ENCODE peak calls at places on chromosome 7, in eight cellular contexts. W is bronchial epithelial cell, D is heart right ventricle, Q is upper lobe of right lung, A is AG04450, V is AG10803, F is adrenal gland, J is cardiac fibroblast. Y is an unnamed sample.

GRCh38 chr7:132004528-132004927 is 448.1 kb upstream of the PODXL start:
- DNase-seq in W (peak), D (peak), Q (no peak), A (peak), V (peak), F (no peak), J (peak), Y (no peak)

GRCh38 chr7:121530251-121531174 is 134.4 kb upstream of the FAM3C start:
- DNase-seq in W (peak), D (peak), Q (no peak), A (no peak), V (peak), F (no peak), J (peak), Y (peak)

GRCh38 chr7:117072620-117073118 is 119.4 kb downstream of the ST7 start:
- DNase-seq in W (peak), D (peak), Q (peak), A (no peak), V (peak), F (peak), J (peak), Y (peak)

GRCh38 chr7:29865526-29865925 is 59.2 kb downstream of the WIPF3 start:
- DNase-seq in W (peak), D (peak), Q (no peak), A (no peak), V (peak), F (peak), J (peak), Y (peak)

GRCh38 chr7:48052748-48053147 is 17.4 kb downstream of the C7orf57 start:
- DNase-seq in W (peak), D (no peak), Q (no peak), A (no peak), V (peak), F (no peak), J (peak), Y (peak)

GRCh38 chr7:101100858-101101847 is 15.9 kb downstream of the TRIM56 start:
- DNase-seq in W (no peak), D (no peak), Q (no peak), A (no peak), V (no peak), F (no peak), J (no peak), Y (no peak)

GRCh38 chr7:30548762-30549344 is 44.2 kb upstream of the GGCT start:
- DNase-seq in W (peak), D (peak), Q (no peak), A (peak), V (peak), F (peak), J (peak), Y (no peak)

GRCh38 chr7:43870316-43870715 is 999 bp upstream of the MRPS24 start:
- DNase-seq in W (no peak), D (no peak), Q (no peak), A (no peak), V (no peak), F (no peak), J (no peak), Y (no peak)

GRCh38 chr7:480531-481218 is 39.0 kb downstream of the PDGFA start:
- DNase-seq in W (no peak), D (no peak), Q (peak), A (no peak), V (no peak), F (no peak), J (peak), Y (no peak)

GRCh38 chr7:113085781-113086390 is 741 bp downstream of the GPR85 start:
- DNase-seq in W (no peak), D (no peak), Q (no peak), A (no peak), V (peak), F (no peak), J (no peak), Y (no peak)

GRCh38 chr7:128860158-128861073 is 2.2 kb upstream of the ATP6V1F start:
- DNase-seq in W (peak), D (no peak), Q (no peak), A (peak), V (peak), F (no peak), J (peak), Y (no peak)

GRCh38 chr7:70400829-70401380 is 731.0 kb upstream of the GALNT17 start:
- DNase-seq in W (no peak), D (no peak), Q (no peak), A (no peak), V (no peak), F (no peak), J (no peak), Y (no peak)

GRCh38 chr7:37671871-37672270 is 11.7 kb upstream of the GPR141 start:
- DNase-seq in W (no peak), D (no peak), Q (no peak), A (no peak), V (no peak), F (no peak), J (no peak), Y (no peak)

GRCh38 chr7:55545496-55545895 is 26.8 kb downstream of the VOPP1 start:
- DNase-seq in W (peak), D (peak), Q (no peak), A (no peak), V (peak), F (no peak), J (peak), Y (peak)

GRCh38 chr7:35650751-35651150 is 44.2 kb downstream of the HERPUD2 start:
- DNase-seq in W (no peak), D (no peak), Q (no peak), A (no peak), V (no peak), F (no peak), J (no peak), Y (no peak)

GRCh38 chr7:83457022-83457892 is 191.7 kb downstream of the SEMA3E start:
- DNase-seq in W (peak), D (no peak), Q (no peak), A (no peak), V (peak), F (no peak), J (no peak), Y (no peak)

GRCh38 chr7:99380032-99380822 is 5.7 kb downstream of the ARPC1B start:
- DNase-seq in W (no peak), D (peak), Q (no peak), A (no peak), V (peak), F (peak), J (peak), Y (no peak)

GRCh38 chr7:149147730-149148653 is 739 bp downstream of the ZNF398 start:
- DNase-seq in W (peak), D (peak), Q (peak), A (no peak), V (peak), F (peak), J (peak), Y (no peak)

GRCh38 chr7:82335927-82336326 is 107.7 kb downstream of the CACNA2D1 start:
- DNase-seq in W (no peak), D (no peak), Q (no peak), A (no peak), V (peak), F (no peak), J (peak), Y (no peak)

GRCh38 chr7:134016223-134016941 is 110.8 kb upstream of the LRGUK start:
- DNase-seq in W (peak), D (peak), Q (no peak), A (no peak), V (peak), F (peak), J (peak), Y (no peak)

GRCh38 chr7:50267525-50268041 is 36.9 kb upstream of the IKZF1 start:
- DNase-seq in W (no peak), D (no peak), Q (no peak), A (no peak), V (no peak), F (no peak), J (no peak), Y (no peak)

GRCh38 chr7:44727346-44728262 is 21.0 kb upstream of the ZMIZ2 start:
- DNase-seq in W (peak), D (no peak), Q (no peak), A (peak), V (peak), F (no peak), J (peak), Y (peak)

GRCh38 chr7:78143661-78144060 is 345.1 kb downstream of the PHTF2 start:
- DNase-seq in W (no peak), D (no peak), Q (no peak), A (no peak), V (no peak), F (no peak), J (no peak), Y (no peak)

GRCh38 chr7:12066004-12066403 is 145.1 kb upstream of the TMEM106B start:
- DNase-seq in W (peak), D (no peak), Q (no peak), A (no peak), V (no peak), F (no peak), J (no peak), Y (peak)

GRCh38 chr7:94632338-94633024 is 23.5 kb downstream of the SGCE start:
- DNase-seq in W (peak), D (no peak), Q (no peak), A (no peak), V (peak), F (no peak), J (peak), Y (no peak)

GRCh38 chr7:35734001-35734483 is 39.1 kb upstream of the HERPUD2 start:
- DNase-seq in W (no peak), D (no peak), Q (no peak), A (no peak), V (peak), F (no peak), J (no peak), Y (no peak)

GRCh38 chr7:112337177-112337576 is 113.1 kb upstream of the IFRD1 start:
- DNase-seq in W (no peak), D (no peak), Q (no peak), A (no peak), V (no peak), F (no peak), J (no peak), Y (no peak)

GRCh38 chr7:102220929-102221850 is 65.5 kb upstream of the SH2B2 start:
- DNase-seq in W (peak), D (no peak), Q (no peak), A (peak), V (peak), F (no peak), J (peak), Y (no peak)

GRCh38 chr7:41698726-41699125 is 4.2 kb downstream of the INHBA start:
- DNase-seq in W (peak), D (no peak), Q (no peak), A (peak), V (peak), F (no peak), J (peak), Y (no peak)

GRCh38 chr7:127189885-127190284 is 62.9 kb downstream of the GRM8 start:
- DNase-seq in W (no peak), D (peak), Q (no peak), A (no peak), V (no peak), F (peak), J (no peak), Y (no peak)

GRCh38 chr7:22728416-22729029 is 1.5 kb downstream of the IL6 start:
- DNase-seq in W (peak), D (no peak), Q (no peak), A (no peak), V (peak), F (no peak), J (peak), Y (peak)

GRCh38 chr7:66877577-66878300 is 43.3 kb upstream of the TMEM248 start:
- DNase-seq in W (no peak), D (no peak), Q (no peak), A (no peak), V (no peak), F (no peak), J (no peak), Y (no peak)

GRCh38 chr7:90387470-90388240 is 15.6 kb upstream of the CLDN12 start:
- DNase-seq in W (peak), D (no peak), Q (no peak), A (no peak), V (no peak), F (no peak), J (no peak), Y (no peak)

GRCh38 chr7:87574630-87575029 is 26.1 kb downstream of the ABCB1 start:
- DNase-seq in W (peak), D (no peak), Q (no peak), A (peak), V (peak), F (no peak), J (no peak), Y (no peak)

GRCh38 chr7:144516729-144517128 is 113.2 kb upstream of the NOBOX start:
- DNase-seq in W (no peak), D (no peak), Q (no peak), A (no peak), V (no peak), F (no peak), J (no peak), Y (no peak)

GRCh38 chr7:69903410-69903809 is 305.1 kb downstream of the AUTS2 start:
- DNase-seq in W (no peak), D (no peak), Q (no peak), A (no peak), V (peak), F (no peak), J (no peak), Y (no peak)

GRCh38 chr7:157801971-157802675 is 465.3 kb downstream of the DNAJB6 start:
- DNase-seq in W (no peak), D (no peak), Q (peak), A (no peak), V (no peak), F (no peak), J (no peak), Y (no peak)

GRCh38 chr7:137966636-137967142 is 35.2 kb downstream of the CREB3L2 start:
- DNase-seq in W (no peak), D (no peak), Q (no peak), A (no peak), V (no peak), F (no peak), J (no peak), Y (no peak)

GRCh38 chr7:46742608-46743000 is 821.5 kb upstream of the IGFBP3 start:
- DNase-seq in W (no peak), D (no peak), Q (no peak), A (no peak), V (no peak), F (no peak), J (no peak), Y (no peak)

GRCh38 chr7:46747222-46747621 is 826.1 kb upstream of the IGFBP3 start:
- DNase-seq in W (no peak), D (no peak), Q (no peak), A (no peak), V (no peak), F (no peak), J (no peak), Y (peak)

GRCh38 chr7:46747869-46748576 is 827.0 kb upstream of the IGFBP3 start:
- DNase-seq in W (no peak), D (no peak), Q (no peak), A (no peak), V (no peak), F (no peak), J (no peak), Y (no peak)

GRCh38 chr7:46744957-46745699 is 824.1 kb upstream of the IGFBP3 start:
- DNase-seq in W (no peak), D (no peak), Q (no peak), A (no peak), V (no peak), F (no peak), J (no peak), Y (no peak)

DNA sequence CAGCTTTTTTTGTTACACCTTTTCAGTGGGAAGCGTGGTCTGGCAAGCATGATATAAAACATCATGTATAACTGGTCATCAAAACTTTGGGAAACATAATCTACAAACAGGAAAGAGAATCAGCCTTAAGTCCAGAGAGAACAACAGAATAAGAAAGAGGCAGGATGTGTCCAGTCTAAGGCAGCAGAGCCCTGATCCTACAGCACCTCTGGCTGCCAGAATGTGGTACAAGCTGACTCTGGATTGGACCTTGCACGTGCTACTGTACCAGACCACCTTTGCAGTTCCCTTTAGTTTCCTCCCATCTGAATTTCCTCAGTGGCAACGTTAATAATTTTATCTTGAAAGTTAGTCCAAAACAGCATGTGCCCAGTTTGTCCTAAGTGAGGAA is 824.6 kb upstream of the IGFBP3 start:
- DNase-seq in W (no peak), D (no peak), Q (no peak), A (no peak), V (peak), F (no peak), J (peak), Y (no peak)
- TF ChIP-seq CTCF in W (peak), D (peak), Q (peak), A (peak), V (peak), F (no peak), J (no peak), Y (peak)

GRCh38 chr7:31975546-31975945 is 94.7 kb downstream of the PDE1C start:
- DNase-seq in W (no peak), D (no peak), Q (no peak), A (no peak), V (no peak), F (no peak), J (no peak), Y (no peak)
- H3K4me3 ChIP-seq in W (no peak), D (no peak), Q (no peak), A (no peak), V (no peak), F (no peak), J (no peak), Y (no peak)

GRCh38 chr7:6556196-6556595 is 4.9 kb upstream of the GRID2IP start:
- DNase-seq in W (no peak), D (no peak), Q (no peak), A (no peak), V (no peak), F (no peak), J (no peak), Y (no peak)
- TF ChIP-seq CTCF in W (peak), D (no peak), Q (peak), A (no peak), V (no peak), F (no peak), J (no peak), Y (peak)

GRCh38 chr7:129908181-129908580 is 44.6 kb downstream of the UBE2H start:
- DNase-seq in W (no peak), D (no peak), Q (no peak), A (no peak), V (peak), F (no peak), J (peak), Y (no peak)
- H3K4me3 ChIP-seq in W (no peak), D (no peak), Q (no peak), A (no peak), V (no peak), F (no peak), J (no peak), Y (no peak)

GRCh38 chr7:16626388-16626787 is 19.2 kb downstream of the ANKMY2 start:
- DNase-seq in W (no peak), D (no peak), Q (no peak), A (no peak), V (no peak), F (no peak), J (no peak), Y (no peak)
- TF ChIP-seq CTCF in W (no peak), D (no peak), Q (no peak), A (no peak), V (no peak), F (no peak), J (no peak), Y (no peak)